ENCODE peak calls at places on chromosomes 16 and 17, in four cellular contexts. T is GM12878, K is K562, E is HepG2. G is an unnamed sample.

GRCh38 chr17:45320349-45320930 is 3.6 kb upstream of the MAP3K14 start:
- DNase-seq in T (no peak), K (no peak), E (no peak), G (no peak)

GRCh38 chr16:82650804-82651203 is 24.0 kb downstream of the CDH13 start:
- DNase-seq in T (no peak), K (no peak), E (no peak), G (no peak)

GRCh38 chr16:82936941-82937551 is 310.3 kb downstream of the CDH13 start:
- DNase-seq in T (no peak), K (no peak), E (no peak), G (no peak)

GRCh38 chr17:64401244-64401860 is 10.7 kb upstream of the PECAM1 start:
- DNase-seq in T (no peak), K (no peak), E (no peak), G (no peak)

GRCh38 chr17:78653382-78653781 is 76.2 kb upstream of the DNAH17 start:
- DNase-seq in T (no peak), K (no peak), E (no peak), G (peak)

GRCh38 chr16:5490499-5490898 is 392.9 kb upstream of the EEF2KMT start:
- DNase-seq in T (no peak), K (peak), E (peak), G (peak)

GRCh38 chr17:37826497-37827115 is 81.7 kb upstream of the HNF1B start:
- DNase-seq in T (no peak), K (no peak), E (no peak), G (no peak)

GRCh38 chr16:19115148-19116021 is 1.6 kb downstream of the ITPRIPL2 start:
- DNase-seq in T (no peak), K (no peak), E (no peak), G (peak)

GRCh38 chr17:34601431-34601830 is 22.0 kb downstream of the TMEM132E start:
- DNase-seq in T (no peak), K (no peak), E (no peak), G (no peak)

GRCh38 chr16:20538181-20538580 is 38.0 kb downstream of the ACSM2B start:
- DNase-seq in T (no peak), K (no peak), E (peak), G (no peak)

GRCh38 chr17:62790554-62790953 is 17.6 kb downstream of the MARCHF10 start:
- DNase-seq in T (no peak), K (no peak), E (no peak), G (no peak)

GRCh38 chr17:46811978-46812583 is 6.4 kb downstream of the WNT3 start:
- DNase-seq in T (no peak), K (no peak), E (no peak), G (no peak)

GRCh38 chr17:43308999-43309398 is 75.2 kb upstream of the RNU2-1 start:
- DNase-seq in T (no peak), K (no peak), E (no peak), G (no peak)

GRCh38 chr17:28743243-28744103 is at the start of gene TRAF4:
- DNase-seq in T (no peak), K (peak), E (peak), G (peak)

GRCh38 chr17:47188266-47188665 is 829 bp downstream of the CDC27 start:
- DNase-seq in T (no peak), K (no peak), E (no peak), G (peak)

GRCh38 chr16:85402910-85403692 is 210.0 kb upstream of the GSE1 start:
- DNase-seq in T (no peak), K (peak), E (no peak), G (no peak)

GRCh38 chr16:86680137-86680536 is 101.8 kb downstream of the FOXL1 start:
- DNase-seq in T (no peak), K (no peak), E (no peak), G (no peak)

GRCh38 chr16:71670537-71670936 is 44.6 kb downstream of the MARVELD3 start:
- DNase-seq in T (no peak), K (no peak), E (peak), G (no peak)

GRCh38 chr16:85613609-85614337 is 651 bp downstream of the GSE1 start:
- DNase-seq in T (no peak), K (peak), E (peak), G (peak)

GRCh38 chr17:40113961-40114272 is 7.9 kb upstream of the MSL1 start:
- DNase-seq in T (no peak), K (no peak), E (no peak), G (no peak)

GRCh38 chr17:74431568-74432483 is at the start of gene GPRC5C:
- DNase-seq in T (no peak), K (peak), E (peak), G (peak)

GRCh38 chr16:8565498-8565897 is 24.8 kb downstream of the TMEM114 start:
- DNase-seq in T (no peak), K (no peak), E (no peak), G (no peak)

GRCh38 chr16:81445143-81445922 is 725 bp downstream of the CMIP start:
- DNase-seq in T (no peak), K (peak), E (no peak), G (peak)

GRCh38 chr16:81431554-81432353 is 12.9 kb upstream of the CMIP start:
- DNase-seq in T (no peak), K (no peak), E (peak), G (no peak)

GRCh38 chr16:80938035-80938927 is 68.4 kb downstream of the CMC2 start:
- DNase-seq in T (no peak), K (no peak), E (no peak), G (no peak)

GRCh38 chr17:37643829-37644228 is 583 bp upstream of the DDX52 start:
- DNase-seq in T (no peak), K (no peak), E (no peak), G (peak)

GRCh38 chr16:83701494-83701893 is 106.3 kb upstream of the HSBP1 start:
- DNase-seq in T (no peak), K (peak), E (peak), G (no peak)

GRCh38 chr16:984736-985135 is 3.2 kb downstream of the SOX8 start:
- DNase-seq in T (no peak), K (no peak), E (no peak), G (peak)

GRCh38 chr16:78230832-78231231 is 131.4 kb downstream of the WWOX start:
- DNase-seq in T (no peak), K (no peak), E (no peak), G (no peak)

GRCh38 chr17:46266656-46267544 is 28.0 kb upstream of the LRRC37A start:
- DNase-seq in T (peak), K (peak), E (peak), G (peak)

GRCh38 chr16:57185446-57185944 is 344 bp downstream of the PSME3IP1 start:
- DNase-seq in T (no peak), K (peak), E (no peak), G (peak)

GRCh38 chr16:459761-460160 is 34.3 kb downstream of the RAB11FIP3 start:
- DNase-seq in T (no peak), K (no peak), E (no peak), G (no peak)

GRCh38 chr17:55641559-55642160 is 81.0 kb downstream of the TMEM100 start:
- DNase-seq in T (no peak), K (peak), E (peak), G (peak)
- TF ChIP-seq NFIC in T (no peak), K (no peak), E (no peak), G (no peak)

GRCh38 chr16:72848045-72848410 is 199.9 kb downstream of the ZFHX3 start:
- DNase-seq in T (no peak), K (no peak), E (no peak), G (no peak)
- TF ChIP-seq NFIC in T (no peak), K (no peak), E (no peak), G (no peak)

GRCh38 chr16:3173892-3174617 is 13.9 kb upstream of the OR1F1 start:
- DNase-seq in T (no peak), K (peak), E (peak), G (peak)
- TF ChIP-seq NFIC in T (no peak), K (peak), E (no peak), G (no peak)

GRCh38 chr16:89502319-89502843 is 5.8 kb upstream of the SPG7 start:
- DNase-seq in T (no peak), K (no peak), E (peak), G (no peak)
- TF ChIP-seq NFIC in T (no peak), K (no peak), E (no peak), G (no peak)

GRCh38 chr17:21194688-21195087 is 19.3 kb downstream of the TMEM11 start:
- DNase-seq in T (no peak), K (no peak), E (no peak), G (peak)
- TF ChIP-seq NFIC in T (no peak), K (no peak), E (no peak), G (no peak)

GRCh38 chr16:17780181-17780580 is 309.4 kb upstream of the XYLT1 start:
- DNase-seq in T (no peak), K (no peak), E (no peak), G (no peak)

DNA sequence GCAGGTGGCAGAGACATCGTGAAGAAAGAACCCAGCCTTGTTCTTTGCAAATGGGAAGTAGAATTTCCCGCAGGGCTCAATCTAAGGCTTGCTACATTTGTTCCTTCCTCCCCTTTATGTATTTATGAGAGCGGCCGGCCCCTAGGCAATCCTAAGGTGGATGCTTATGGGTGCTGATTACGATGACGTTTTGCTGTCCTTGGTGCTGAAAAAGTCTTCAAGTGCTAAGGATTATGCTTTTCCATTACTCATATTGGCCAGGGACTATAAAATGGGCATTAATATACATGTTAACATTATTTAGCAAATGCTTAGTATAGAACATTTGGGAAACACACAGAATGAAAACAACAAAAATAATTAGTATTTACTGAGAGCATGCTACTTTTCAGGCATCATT is 313.3 kb upstream of the XYLT1 start:
- DNase-seq in T (no peak), K (peak), E (peak), G (no peak)
- TF ChIP-seq NFIC in T (no peak), K (no peak), E (no peak), G (no peak)

GRCh38 chr16:9969580-9969979 is 212.6 kb downstream of the GRIN2A start:
- DNase-seq in T (no peak), K (no peak), E (no peak), G (no peak)
- TF ChIP-seq NFIC in T (no peak), K (no peak), E (no peak), G (no peak)

GRCh38 chr16:67209565-67209964 is 10.6 kb downstream of the ELMO3 start:
- DNase-seq in T (no peak), K (no peak), E (no peak), G (no peak)

GRCh38 chr16:67206838-67207115 is 7.8 kb downstream of the ELMO3 start:
- DNase-seq in T (no peak), K (no peak), E (no peak), G (no peak)

GRCh38 chr16:67207116-67207856 is 8.4 kb downstream of the ELMO3 start:
- DNase-seq in T (no peak), K (no peak), E (no peak), G (peak)

GRCh38 chr16:67208525-67208896 is 9.6 kb downstream of the ELMO3 start:
- DNase-seq in T (no peak), K (no peak), E (no peak), G (no peak)

GRCh38 chr16:67207857-67208524 is 9.1 kb downstream of the ELMO3 start:
- DNase-seq in T (no peak), K (peak), E (no peak), G (peak)
- TF ChIP-seq NFIC in T (no peak), K (no peak), E (no peak), G (no peak)

GRCh38 chr17:18362509-18363020 is 785 bp downstream of the SHMT1 start:
- DNase-seq in T (no peak), K (no peak), E (peak), G (peak)
- TF ChIP-seq NFIC in T (no peak), K (peak), E (no peak), G (no peak)

G was measured in SK-N-SH.